ENCODE peak calls at places on chromosomes 4 and X, in seven cellular contexts. F is stimulated activated CD4-positive, alpha-beta T cell treated with anti-CD3 and anti-CD28 coated beads, Interleukin-1b, Interleukin-23, amount 100 ng/mL, for 24 hours; H is islet precursor cell; W is RPMI7951; G is NCI-H510A; J is AML-193; K is H9. A is an unnamed sample.

GRCh38 chr4:24033626-24034025 is 143.8 kb upstream of the PPARGC1A start:
- DNase-seq in W (no peak), J (no peak), K (no peak), G (no peak), H (no peak), F (no peak), A (no peak)

GRCh38 chr4:178612725-178613124 is 1170.5 kb upstream of the AGA start:
- DNase-seq in J (no peak), K (no peak), F (no peak), G (no peak), H (no peak), W (no peak), A (no peak)

GRCh38 chr4:175891863-175892262 is 79.8 kb upstream of the GPM6A start:
- DNase-seq in W (no peak), J (peak), K (no peak), H (no peak), G (no peak), F (no peak), A (peak)

GRCh38 chr4:38857354-38858096 is 908 bp upstream of the TLR6 start:
- DNase-seq in W (peak), H (peak), K (no peak), G (no peak), J (peak), F (no peak), A (peak)

GRCh38 chr4:165328708-165329107 is 1.2 kb downstream of the MSMO1 start:
- DNase-seq in H (no peak), J (no peak), W (no peak), K (no peak), G (no peak), F (no peak), A (no peak)

GRCh38 chrX:1555370-1555769 is 18.4 kb upstream of the P2RY8 start:
- DNase-seq in H (peak), F (no peak), G (no peak), K (no peak), W (no peak), J (no peak), A (no peak)

GRCh38 chr4:88737304-88738015 is 39.8 kb upstream of the NAP1L5 start:
- DNase-seq in F (no peak), J (no peak), G (peak), K (no peak), H (no peak), W (no peak), A (peak)

GRCh38 chrX:16610121-16610565 is 39.8 kb upstream of the S100G start:
- DNase-seq in W (peak), J (no peak), K (no peak), G (no peak), F (no peak), H (no peak), A (no peak)

GRCh38 chr4:103754844-103755243 is 35.1 kb upstream of the TACR3 start:
- DNase-seq in F (no peak), G (peak), W (peak), H (no peak), K (no peak), J (no peak), A (peak)

GRCh38 chr4:141571368-141571767 is 65.0 kb upstream of the IL15 start:
- DNase-seq in J (no peak), F (no peak), W (no peak), H (no peak), G (no peak), K (no peak), A (no peak)